ENCODE peak calls at places on chromosomes 2 and 18, in five cellular contexts. Q is hypothalamus, H is germinal center, G is HCT116, C is anterior cingulate cortex. R is an unnamed sample.

GRCh38 chr2:23681356-23682140 is 245.4 kb downstream of the ATAD2B start:
- DNase-seq in Q (no peak), H (no peak), G (no peak), C (no peak), R (no peak)

GRCh38 chr2:203688798-203689197 is 17.6 kb upstream of the CD28 start:
- DNase-seq in Q (no peak), H (peak; percentile 83), G (no peak), C (no peak), R (peak; percentile 15)

GRCh38 chr2:109123586-109124201 is 5.3 kb upstream of the SH3RF3 start:
- DNase-seq in Q (no peak), H (no peak), G (no peak), C (no peak), R (no peak)

GRCh38 chr2:70923378-70924015 is 12.2 kb upstream of the ATP6V1B1 start:
- DNase-seq in Q (no peak), H (peak; percentile 27), G (no peak), C (no peak), R (no peak)

GRCh38 chr2:65316072-65316471 is 88.4 kb downstream of the ACTR2 start:
- DNase-seq in Q (no peak), H (no peak), G (no peak), C (no peak), R (no peak)

GRCh38 chr2:9739508-9739907 is 103.8 kb upstream of the TAF1B start:
- DNase-seq in Q (no peak), H (peak; percentile 41), G (no peak), C (no peak), R (peak; percentile 73)

GRCh38 chr2:217868911-217869334 is 133.9 kb downstream of the TNS1 start:
- DNase-seq in Q (no peak), H (no peak), G (no peak), C (no peak), R (no peak)

GRCh38 chr18:70132999-70133398 is 72.5 kb downstream of the RTTN start:
- DNase-seq in Q (no peak), H (no peak), G (no peak), C (no peak), R (no peak)

GRCh38 chr2:232649033-232649432 is 15.6 kb downstream of the EFHD1 start:
- DNase-seq in Q (no peak), H (no peak), G (no peak), C (no peak), R (no peak)

R was measured in GM19239.